ENCODE peak calls at places on chromosomes 7 and 10, in four cellular contexts. U, N, I and V are unnamed samples.

GRCh38 chr10:114638874-114639625 is 19.0 kb downstream of the ABLIM1 start:
- DNase-seq in U (no peak), N (no peak), I (no peak), V (no peak)

GRCh38 chr10:49359349-49360231 is 36.3 kb downstream of the DRGX start:
- DNase-seq in U (no peak), N (peak), I (peak), V (no peak)

GRCh38 chr10:59362991-59363390 is 642 bp upstream of the FAM13C start:
- DNase-seq in U (no peak), N (peak), I (peak), V (peak)

GRCh38 chr10:49383853-49384252 is 12.0 kb downstream of the DRGX start:
- DNase-seq in U (no peak), N (no peak), I (no peak), V (no peak)

GRCh38 chr10:43229208-43230061 is 37.4 kb downstream of the RASGEF1A start:
- DNase-seq in U (peak), N (peak), I (peak), V (peak)

GRCh38 chr7:117951711-117952280 is 78.6 kb upstream of the CTTNBP2 start:
- DNase-seq in U (no peak), N (no peak), I (no peak), V (no peak)

GRCh38 chr10:57624856-57625592 is 642.7 kb downstream of the IPMK start:
- DNase-seq in U (no peak), N (no peak), I (no peak), V (no peak)

GRCh38 chr7:99558306-99559275 is at the start of gene ZNF655:
- DNase-seq in U (peak), N (peak), I (peak), V (peak)

GRCh38 chr7:75649462-75649861 is 89.3 kb downstream of the HIP1 start:
- DNase-seq in U (no peak), N (no peak), I (peak), V (no peak)

GRCh38 chr10:1083581-1083980 is 27.4 kb downstream of the WDR37 start:
- DNase-seq in U (no peak), N (no peak), I (no peak), V (no peak)

GRCh38 chr10:13953371-13953770 is 366.6 kb downstream of the PRPF18 start:
- DNase-seq in U (no peak), N (no peak), I (no peak), V (no peak)

GRCh38 chr10:124696446-124697392 is 47.5 kb downstream of the FAM53B start:
- DNase-seq in U (peak), N (no peak), I (no peak), V (no peak)

GRCh38 chr7:7323352-7323751 is 141.0 kb downstream of the C1GALT1 start:
- DNase-seq in U (no peak), N (no peak), I (no peak), V (no peak)

GRCh38 chr10:19977097-19977521 is 160.9 kb downstream of the PLXDC2 start:
- DNase-seq in U (no peak), N (no peak), I (no peak), V (no peak)

GRCh38 chr7:194996-195829 is 2.8 kb downstream of the FAM20C start:
- DNase-seq in U (no peak), N (no peak), I (no peak), V (no peak)

GRCh38 chr10:12978885-12979284 is 22.6 kb downstream of the CCDC3 start:
- DNase-seq in U (no peak), N (no peak), I (no peak), V (no peak)

GRCh38 chr10:35195361-35196306 is 69.0 kb downstream of the CREM start:
- DNase-seq in U (peak), N (no peak), I (peak), V (peak)

GRCh38 chr7:151245360-151246160 is 2.9 kb downstream of the SMARCD3 start:
- DNase-seq in U (peak), N (peak), I (peak), V (peak)

GRCh38 chr7:141676618-141677017 is 25.3 kb downstream of the DENND11 start:
- DNase-seq in U (no peak), N (no peak), I (no peak), V (no peak)

GRCh38 chr10:101289541-101289940 is 60.3 kb upstream of the LBX1 start:
- DNase-seq in U (no peak), N (no peak), I (no peak), V (peak)

GRCh38 chr7:76121044-76121443 is 73.1 kb downstream of the MDH2 start:
- DNase-seq in U (no peak), N (no peak), I (no peak), V (no peak)

GRCh38 chr7:128792471-128793183 is 859 bp downstream of the CCDC136 start:
- DNase-seq in U (no peak), N (peak), I (no peak), V (no peak)

GRCh38 chr10:132403511-132404168 is 6.6 kb downstream of the PWWP2B start:
- DNase-seq in U (no peak), N (no peak), I (no peak), V (peak)

GRCh38 chr7:93913197-93913596 is 6.8 kb downstream of the GNGT1 start:
- DNase-seq in U (no peak), N (no peak), I (no peak), V (no peak)

GRCh38 chr10:112446855-112447691 is at the start of the genes VTI1A and ZDHHC6:
- DNase-seq in U (peak), N (peak), I (peak), V (peak)

GRCh38 chr7:76241141-76241540 is 39.4 kb downstream of the SRRM3 start:
- DNase-seq in U (no peak), N (no peak), I (no peak), V (no peak)

GRCh38 chr10:88187472-88187871 is 324.0 kb downstream of the PTEN start:
- DNase-seq in U (no peak), N (no peak), I (no peak), V (no peak)

GRCh38 chr10:99926925-99927718 is 82.6 kb downstream of the DNMBP start:
- DNase-seq in U (no peak), N (no peak), I (peak), V (no peak)

GRCh38 chr7:128247640-128248194 is 6.6 kb downstream of the LEP start:
- DNase-seq in U (no peak), N (no peak), I (no peak), V (no peak)

GRCh38 chr7:7772385-7772784 is 54.0 kb upstream of the RPA3 start:
- DNase-seq in U (no peak), N (no peak), I (no peak), V (no peak)

GRCh38 chr10:93071674-93072224 is 1.9 kb upstream of the CYP26A1 start:
- DNase-seq in U (no peak), N (peak), I (no peak), V (no peak)

GRCh38 chr7:155356323-155357105 is 58.8 kb downstream of the INSIG1 start:
- DNase-seq in U (no peak), N (peak), I (no peak), V (peak)

GRCh38 chr10:17506859-17507471 is 52.6 kb upstream of the ST8SIA6 start:
- DNase-seq in U (no peak), N (no peak), I (no peak), V (no peak)